ENCODE peak calls at places on chromosome 11, in seven cellular contexts. S is fibroblast of lung, N is kidney, B is tibial artery, X is neural progenitor cell, M is sigmoid colon, Q is left ventricle myocardium inferior. J is an unnamed sample. For H3K9me3, the result is how much of the 10 kb centered on the place peaks cover.

GRCh38 chr11:74532496-74533246 is 39.1 kb upstream of the LIPT2 start:
- DNase-seq in N (no peak), B (no peak), S (no peak), X (no peak), Q (no peak), M (no peak), J (no peak)

GRCh38 chr11:116613201-116613910 is 159.4 kb downstream of the BUD13 start:
- DNase-seq in X (no peak), N (no peak), S (no peak), Q (no peak), M (peak), B (no peak), J (no peak)

GRCh38 chr11:120182357-120182756 is 28.5 kb upstream of the OAF start:
- DNase-seq in N (peak), X (peak), S (no peak), M (peak), Q (no peak), B (peak), J (no peak)

GRCh38 chr11:39209966-39210365 is 2249.5 kb downstream of the LRRC4C start:
- DNase-seq in N (no peak), B (no peak), Q (no peak), M (no peak), X (no peak), S (no peak), J (no peak)

GRCh38 chr11:132234878-132235277 is 864.5 kb downstream of the NTM start:
- DNase-seq in S (peak), X (no peak), Q (no peak), B (no peak), N (no peak), M (no peak), J (peak)

GRCh38 chr11:1874406-1875092 is 17.1 kb downstream of the PRR33 start:
- DNase-seq in M (peak), S (no peak), N (peak), Q (peak), X (no peak), B (no peak), J (no peak)

GRCh38 chr11:120929090-120929489 is 94.8 kb upstream of the TBCEL start:
- DNase-seq in B (no peak), X (no peak), N (no peak), S (no peak), Q (no peak), M (no peak), J (peak)

GRCh38 chr11:72321381-72321996 is 77.5 kb upstream of the PHOX2A start:
- DNase-seq in S (peak), N (no peak), B (no peak), Q (no peak), M (no peak), X (no peak), J (peak)

GRCh38 chr11:70430122-70430521 is 31.8 kb downstream of the CTTN start:
- DNase-seq in N (peak), X (no peak), Q (no peak), S (no peak), B (no peak), M (no peak), J (no peak)

GRCh38 chr11:68812526-68812925 is 29.2 kb downstream of the CPT1A start:
- DNase-seq in X (no peak), S (no peak), M (no peak), Q (peak), N (no peak), B (no peak), J (no peak)

GRCh38 chr11:78292109-78292803 is 103.5 kb downstream of the USP35 start:
- DNase-seq in X (no peak), N (no peak), S (no peak), B (no peak), Q (no peak), M (no peak), J (no peak)

GRCh38 chr11:66044757-66045156 is 4.2 kb downstream of the GAL3ST3 start:
- DNase-seq in X (no peak), B (no peak), Q (no peak), S (no peak), N (no peak), M (no peak), J (no peak)

GRCh38 chr11:90344546-90344945 is 121.7 kb upstream of the CHORDC1 start:
- DNase-seq in Q (no peak), S (no peak), N (no peak), M (no peak), B (no peak), X (no peak), J (no peak)

GRCh38 chr11:16817321-16817720 is 78.9 kb downstream of the C11orf58 start:
- DNase-seq in N (no peak), S (no peak), Q (no peak), M (no peak), B (peak), X (no peak), J (no peak)

GRCh38 chr11:96736591-96736990 is 346.8 kb downstream of the JRKL start:
- DNase-seq in N (no peak), B (no peak), M (no peak), S (no peak), Q (no peak), X (no peak), J (no peak)

GRCh38 chr11:83072689-83073242 is 1.1 kb upstream of the RAB30 start:
- DNase-seq in X (peak), S (no peak), B (no peak), Q (no peak), N (no peak), M (no peak), J (no peak)

GRCh38 chr11:64131657-64132387 is 34.1 kb downstream of the MACROD1 start:
- DNase-seq in N (no peak), X (peak), Q (no peak), S (no peak), B (no peak), M (no peak), J (no peak)

GRCh38 chr11:2554338-2555240 is 109.8 kb downstream of the KCNQ1 start:
- DNase-seq in S (no peak), B (peak), N (peak), Q (peak), M (peak), X (peak), J (no peak)

GRCh38 chr11:100830978-100831732 is 144.1 kb downstream of the ARHGAP42 start:
- DNase-seq in Q (no peak), X (no peak), B (no peak), S (peak), M (no peak), N (no peak), J (peak)

GRCh38 chr11:47020793-47021624 is 84.4 kb downstream of the CSTPP1 start:
- DNase-seq in N (no peak), B (no peak), X (peak), Q (no peak), S (peak), M (no peak), J (no peak)

GRCh38 chr11:2388431-2389024 is 11.4 kb downstream of the CD81 start:
- DNase-seq in B (no peak), M (no peak), X (no peak), S (no peak), N (peak), Q (no peak), J (no peak)

GRCh38 chr11:71988050-71988449 is 10.7 kb upstream of the IL18BP start:
- DNase-seq in X (no peak), M (peak), N (no peak), B (no peak), Q (no peak), S (peak), J (peak)

GRCh38 chr11:112227002-112227401 is 774 bp downstream of the PTS start:
- DNase-seq in S (peak), M (no peak), Q (no peak), N (no peak), X (peak), B (no peak), J (peak)

GRCh38 chr11:130070829-130071205 is 1.1 kb downstream of the APLP2 start:
- DNase-seq in Q (no peak), N (peak), X (peak), M (no peak), B (no peak), S (peak), J (peak)

GRCh38 chr11:102761646-102762238 is 18.7 kb downstream of the MMP10 start:
- DNase-seq in Q (no peak), M (no peak), S (no peak), N (no peak), X (no peak), B (no peak), J (peak)

GRCh38 chr11:61734767-61735166 is 17.7 kb upstream of the MYRF start:
- DNase-seq in Q (no peak), S (no peak), B (no peak), X (no peak), M (no peak), N (peak), J (no peak)

GRCh38 chr11:75896843-75897419 is 81.9 kb downstream of the UVRAG start:
- DNase-seq in S (peak), B (no peak), X (peak), Q (no peak), M (no peak), N (no peak), J (peak)

DNA sequence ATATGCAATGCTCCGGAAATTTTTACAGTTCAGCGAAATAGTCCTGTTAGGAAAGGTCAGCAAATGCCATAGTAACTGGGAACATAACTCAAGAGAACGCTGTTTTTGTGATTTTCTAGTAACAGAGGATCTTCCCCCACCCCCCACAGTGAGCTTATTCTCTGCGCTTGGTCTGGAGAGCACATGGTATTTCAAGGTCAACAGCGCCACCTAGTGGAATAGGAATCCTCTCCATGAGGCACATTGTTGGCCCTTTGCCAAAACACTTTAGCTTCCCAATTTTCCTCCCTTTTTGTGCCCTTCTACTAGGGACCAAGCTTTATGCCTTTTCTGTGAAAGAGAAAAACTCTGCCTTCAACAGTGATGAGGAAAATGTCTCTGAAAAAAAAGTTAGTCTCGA is 13.2 kb upstream of the OR4C12 start:
- DNase-seq in Q (no peak), X (peak), N (no peak), M (no peak), S (peak), B (no peak), J (peak)
- H3K9me3 ChIP-seq in Q (under half), X (under half), N (under half), M (under half), S (under half), B (under half), J (under half)

GRCh38 chr11:122979815-122980656 is 1.6 kb downstream of the BSX start:
- DNase-seq in M (no peak), N (no peak), B (no peak), Q (no peak), X (peak), S (no peak), J (no peak)
- H3K9me3 ChIP-seq in M (under half), N (under half), B (under half), Q (under half), X (under half), S (under half), J (under half)

GRCh38 chr11:134164490-134165370 is 59.0 kb downstream of the NCAPD3 start:
- DNase-seq in B (no peak), N (no peak), M (no peak), S (no peak), X (peak), Q (no peak), J (no peak)

GRCh38 chr11:134173296-134173695 is 50.5 kb downstream of the NCAPD3 start:
- DNase-seq in M (no peak), N (no peak), Q (no peak), S (no peak), B (no peak), X (no peak), J (no peak)

GRCh38 chr11:134170909-134171281 is 52.9 kb downstream of the NCAPD3 start:
- DNase-seq in N (no peak), Q (no peak), S (peak), B (no peak), M (no peak), X (no peak), J (peak)

GRCh38 chr11:134171951-134172350 is 51.8 kb downstream of the NCAPD3 start:
- DNase-seq in N (no peak), Q (no peak), M (no peak), B (no peak), S (no peak), X (no peak), J (no peak)

GRCh38 chr11:134170177-134170908 is 53.4 kb downstream of the NCAPD3 start:
- DNase-seq in N (no peak), B (no peak), X (no peak), S (no peak), M (no peak), Q (no peak), J (no peak)
- H3K9me3 ChIP-seq in N (under half), B (under half), X (under half), S (under half), M (under half), Q (under half), J (under half)

DNA sequence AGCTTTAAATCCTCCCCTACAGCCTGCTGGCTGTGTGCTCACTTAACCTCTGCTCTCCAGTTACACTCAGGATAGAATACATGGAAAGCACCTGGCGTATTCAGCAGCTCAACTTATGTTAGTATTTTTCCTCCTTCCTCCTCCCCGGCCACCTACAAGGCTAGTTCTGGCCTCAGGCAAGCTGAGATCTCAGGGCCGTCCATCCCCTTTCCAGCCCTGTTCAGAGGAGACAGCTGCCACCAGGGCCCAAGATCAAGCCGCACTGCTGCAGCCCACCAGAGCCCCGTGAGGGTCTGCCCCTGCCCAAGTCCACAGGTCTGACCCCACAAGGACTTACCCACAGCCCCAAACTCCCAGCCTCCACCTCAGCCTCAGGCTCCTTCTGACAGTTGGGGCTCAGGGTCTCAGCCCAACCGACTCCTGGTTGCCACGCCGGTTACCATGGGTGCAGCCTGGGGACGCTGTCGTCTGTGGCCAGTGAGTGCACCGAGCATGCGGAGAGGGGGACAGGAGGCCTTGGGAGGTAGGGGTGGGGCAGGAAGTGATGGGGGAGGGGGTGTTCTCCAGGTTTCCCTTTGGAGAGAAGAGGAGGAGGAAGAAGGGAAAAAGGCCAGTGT is at the start of gene C11orf16:
- DNase-seq in S (no peak), B (no peak), M (no peak), X (no peak), Q (no peak), N (no peak), J (no peak)
- H3K9me3 ChIP-seq in S (under half), B (under half), M (under half), X (under half), Q (under half), N (under half), J (under half)

GRCh38 chr11:50030193-50030592 is 2.5 kb upstream of the OR4C45 start:
- DNase-seq in X (no peak), M (no peak), B (no peak), Q (no peak), S (no peak), N (no peak), J (no peak)
- H3K9me3 ChIP-seq in X (under half), M (under half), B (under half), Q (under half), S (under half), N (under half), J (under half)

GRCh38 chr11:94814238-94814976 is 46.3 kb downstream of the AMOTL1 start:
- DNase-seq in Q (no peak), S (no peak), X (no peak), M (peak), N (no peak), B (no peak), J (no peak)

GRCh38 chr11:94809251-94809650 is 41.1 kb downstream of the AMOTL1 start:
- DNase-seq in M (no peak), N (no peak), S (no peak), Q (no peak), X (no peak), B (no peak), J (peak)

GRCh38 chr11:94815705-94816344 is 47.7 kb downstream of the AMOTL1 start:
- DNase-seq in Q (no peak), S (no peak), B (no peak), X (peak), N (no peak), M (no peak), J (no peak)

GRCh38 chr11:94813436-94813720 is 45.2 kb downstream of the AMOTL1 start:
- DNase-seq in M (no peak), S (no peak), N (no peak), B (no peak), X (no peak), Q (no peak), J (no peak)
- H3K9me3 ChIP-seq in M (under half), S (under half), N (under half), B (under half), X (under half), Q (under half), J (under half)

DNA sequence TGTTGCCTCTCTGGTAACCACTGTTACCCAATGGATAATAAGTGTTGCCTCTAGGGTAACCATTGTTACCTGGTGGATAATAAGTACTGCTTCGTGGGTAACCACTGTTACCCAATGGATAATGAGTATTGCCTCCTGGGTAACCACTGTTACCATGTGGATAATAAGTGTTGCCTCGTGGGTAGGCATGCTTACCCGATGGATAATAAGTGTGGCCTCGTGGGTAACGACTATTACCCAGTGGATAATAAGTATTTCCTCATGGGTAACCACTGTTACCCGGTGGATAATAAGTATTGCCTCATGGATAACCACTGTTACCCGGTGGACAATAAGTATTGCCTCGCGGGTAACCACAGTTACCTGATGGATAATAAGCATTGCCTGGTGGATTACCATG is 13.8 kb upstream of the NXPE4 start:
- DNase-seq in X (no peak), S (no peak), N (no peak), Q (no peak), B (no peak), M (no peak), J (no peak)
- H3K9me3 ChIP-seq in X (under half), S (under half), N (under half), Q (under half), B (under half), M (under half), J (under half)

GRCh38 chr11:35040221-35040942 is 98.6 kb upstream of the CD44 start:
- DNase-seq in M (no peak), X (no peak), N (no peak), Q (no peak), B (no peak), S (peak), J (peak)
- H3K9me3 ChIP-seq in M (under half), X (under half), N (under half), Q (under half), B (under half), S (under half), J (under half)

DNA sequence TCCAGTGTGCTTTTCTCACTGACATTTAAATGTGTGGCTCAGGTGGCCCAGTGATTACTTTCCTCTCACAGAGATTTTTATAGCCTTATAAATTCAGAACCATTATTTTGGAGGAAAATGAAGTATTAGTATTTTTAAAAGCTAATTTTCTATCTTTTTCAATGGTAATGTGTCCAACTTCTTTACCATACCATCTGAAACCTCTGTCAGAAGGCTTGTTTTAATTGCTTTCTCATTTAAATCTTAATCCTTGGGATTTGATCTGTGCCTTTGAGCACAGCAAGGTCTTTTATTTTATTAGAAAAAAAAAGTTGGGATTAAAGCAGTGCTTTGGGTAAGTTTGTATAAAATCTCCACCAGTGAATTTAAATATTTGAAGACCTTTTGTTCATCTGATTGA is 452.3 kb upstream of the RAG2 start:
- DNase-seq in N (no peak), S (no peak), Q (no peak), B (no peak), M (no peak), X (no peak), J (no peak)
- H3K9me3 ChIP-seq in N (under half), S (under half), Q (under half), B (under half), M (under half), X (under half), J (under half)